ENCODE peak calls at places on chromosomes 7 and 10, in seven cellular contexts. I, N, C, T, D, U and W are unnamed samples.

GRCh38 chr10:22690614-22691431 is 23.6 kb downstream of the PIP4K2A start:
- DNase-seq in I (peak), N (no peak), C (no peak), T (no peak), D (no peak), U (no peak), W (no peak)

GRCh38 chr7:115363916-115364315 is 442.0 kb downstream of the MDFIC start:
- DNase-seq in I (peak), N (no peak), C (no peak), T (no peak), D (no peak), U (no peak), W (no peak)

GRCh38 chr10:102555781-102556328 is 52.1 kb downstream of the SUFU start:
- DNase-seq in I (peak), N (no peak), C (no peak), T (peak), D (no peak), U (peak), W (no peak)

GRCh38 chr10:9149134-9149533 is 1094.6 kb downstream of the GATA3 start:
- DNase-seq in I (no peak), N (no peak), C (no peak), T (no peak), D (no peak), U (no peak), W (no peak)

GRCh38 chr10:27607591-27607990 is 103.5 kb downstream of the RAB18 start:
- DNase-seq in I (no peak), N (no peak), C (no peak), T (no peak), D (no peak), U (no peak), W (no peak)

GRCh38 chr7:65509368-65510186 is 135.9 kb downstream of the ZNF92 start:
- DNase-seq in I (no peak), N (peak), C (no peak), T (peak), D (no peak), U (no peak), W (no peak)

GRCh38 chr10:132035476-132035875 is 30.3 kb upstream of the JAKMIP3 start:
- DNase-seq in I (no peak), N (no peak), C (no peak), T (no peak), D (no peak), U (no peak), W (no peak)

GRCh38 chr10:47123889-47124288 is 176.1 kb upstream of the GDF10 start:
- DNase-seq in I (no peak), N (no peak), C (no peak), T (no peak), D (peak), U (no peak), W (no peak)

GRCh38 chr7:109950821-109951601 is 1139.9 kb upstream of the LRRN3 start:
- DNase-seq in I (no peak), N (no peak), C (no peak), T (no peak), D (no peak), U (no peak), W (no peak)

GRCh38 chr7:32881074-32881982 is 10.2 kb downstream of the KBTBD2 start:
- DNase-seq in I (peak), N (no peak), C (no peak), T (no peak), D (no peak), U (no peak), W (no peak)

GRCh38 chr10:52314007-52314821 is at the start of gene DKK1:
- DNase-seq in I (peak), N (peak), C (peak), T (peak), D (no peak), U (no peak), W (no peak)

GRCh38 chr10:46539596-46540411 is 16.7 kb downstream of the GPRIN2 start:
- DNase-seq in I (peak), N (peak), C (peak), T (no peak), D (no peak), U (peak), W (no peak)

GRCh38 chr7:34075976-34076375 is 170.6 kb downstream of the BMPER start:
- DNase-seq in I (no peak), N (no peak), C (no peak), T (no peak), D (no peak), U (no peak), W (no peak)

GRCh38 chr10:124044143-124044862 is 49.1 kb downstream of the CHST15 start:
- DNase-seq in I (no peak), N (no peak), C (peak), T (no peak), D (no peak), U (no peak), W (no peak)

GRCh38 chr7:11833431-11833830 is 1.4 kb upstream of the THSD7A start:
- DNase-seq in I (no peak), N (no peak), C (no peak), T (no peak), D (no peak), U (no peak), W (no peak)

GRCh38 chr10:83917519-83918506 is 221.5 kb upstream of the GHITM start:
- DNase-seq in I (no peak), N (no peak), C (peak), T (peak), D (peak), U (no peak), W (no peak)

GRCh38 chr7:24378871-24379608 is 95.0 kb downstream of the NPY start:
- DNase-seq in I (peak), N (no peak), C (no peak), T (no peak), D (peak), U (no peak), W (no peak)

GRCh38 chr7:50492770-50493519 is 42.8 kb upstream of the FIGNL1 start:
- DNase-seq in I (no peak), N (no peak), C (no peak), T (no peak), D (peak), U (no peak), W (no peak)

GRCh38 chr10:28300027-28300426 is 2.8 kb downstream of the MPP7 start:
- DNase-seq in I (no peak), N (no peak), C (no peak), T (no peak), D (no peak), U (no peak), W (no peak)

GRCh38 chr10:63605568-63605967 is 84.4 kb downstream of the REEP3 start:
- DNase-seq in I (peak), N (no peak), C (no peak), T (no peak), D (no peak), U (no peak), W (no peak)

GRCh38 chr10:7788640-7789335 is 811 bp downstream of the ATP5F1C start:
- DNase-seq in I (peak), N (no peak), C (no peak), T (no peak), D (no peak), U (no peak), W (no peak)

GRCh38 chr7:55405856-55406541 is 40.9 kb downstream of the LANCL2 start:
- DNase-seq in I (no peak), N (no peak), C (peak), T (no peak), D (no peak), U (no peak), W (no peak)
- H3K27ac ChIP-seq in I (no peak), N (peak), C (no peak), T (no peak), D (no peak), U (no peak), W (no peak)

DNA sequence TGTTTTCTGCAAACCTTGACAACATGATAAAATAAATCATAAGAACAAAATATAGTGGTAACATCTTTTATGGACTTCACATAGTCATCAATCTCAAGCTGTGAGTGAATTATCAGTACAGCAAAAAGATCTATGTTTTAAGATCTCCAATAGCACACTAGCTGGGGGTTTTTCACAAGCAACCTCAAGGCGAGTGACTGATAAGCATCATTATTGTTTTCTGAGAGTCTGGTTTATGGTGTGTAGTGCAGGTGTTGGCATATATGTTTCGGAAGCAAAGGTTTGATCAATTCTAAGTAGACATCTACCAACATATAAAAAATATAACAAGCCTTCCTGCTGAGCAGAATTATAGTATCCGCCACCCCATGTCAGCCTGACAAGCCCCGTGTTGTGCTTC is 403.8 kb upstream of the MGMT start:
- DNase-seq in I (no peak), N (no peak), C (no peak), T (no peak), D (peak), U (no peak), W (no peak)
- TF ChIP-seq POLR2A in I (no peak), N (no peak), C (no peak), T (no peak), D (no peak), U (no peak), W (no peak)

DNA sequence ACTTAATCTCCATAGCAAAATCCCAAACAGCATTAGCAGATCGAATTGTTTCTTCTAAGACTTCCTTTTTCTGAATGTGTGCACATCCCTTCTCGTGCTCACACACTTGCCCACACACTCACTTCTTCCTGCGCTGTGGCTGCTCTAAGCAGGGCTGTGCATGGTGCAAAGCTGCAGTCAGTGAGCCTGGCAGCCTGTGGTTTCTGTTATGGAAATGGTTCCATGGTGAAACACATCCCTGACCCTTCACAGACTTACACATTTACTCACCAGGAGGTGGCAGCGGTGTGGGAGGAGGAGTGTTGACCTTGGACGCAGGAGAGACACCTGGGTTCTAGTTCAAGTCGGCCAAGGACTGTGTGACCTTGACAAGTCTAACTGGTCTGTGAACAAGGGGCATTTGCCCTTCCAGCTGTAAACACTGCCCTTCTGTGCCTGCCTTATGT is 24.9 kb downstream of the MTURN start:
- DNase-seq in I (peak), N (no peak), C (peak), T (no peak), D (no peak), U (no peak), W (no peak)
- TF ChIP-seq CTCF in I (peak), N (peak), C (no peak), T (no peak), D (no peak), U (no peak), W (no peak)

DNA sequence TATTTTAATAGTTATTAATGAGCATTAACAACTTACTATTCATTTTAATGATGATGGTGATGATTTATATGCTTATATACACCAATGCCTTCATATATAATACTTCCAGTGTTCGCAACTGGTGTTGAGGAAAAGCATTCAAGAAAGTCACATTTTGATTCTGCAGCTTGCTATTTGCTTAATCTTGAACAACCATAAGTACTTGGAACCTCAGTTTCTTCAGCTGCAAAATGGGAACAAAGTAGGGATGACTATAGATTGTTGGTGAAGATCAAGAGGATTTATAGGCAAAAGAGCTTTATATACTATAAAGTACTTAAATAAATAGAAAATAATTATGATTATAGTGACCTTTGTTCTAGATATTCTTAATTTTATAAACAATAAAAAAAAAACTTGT is 4.3 kb downstream of the ARID5B start:
- DNase-seq in I (no peak), N (no peak), C (no peak), T (no peak), D (no peak), U (no peak), W (no peak)
- H3K27ac ChIP-seq in I (no peak), N (peak), C (peak), T (peak), D (no peak), U (peak), W (peak)

GRCh38 chr7:99340659-99341058 is 15.0 kb downstream of the ARPC1A start:
- DNase-seq in I (peak), N (no peak), C (no peak), T (no peak), D (no peak), U (no peak), W (no peak)

GRCh38 chr7:99339595-99339994 is 13.9 kb downstream of the ARPC1A start:
- DNase-seq in I (no peak), N (no peak), C (no peak), T (no peak), D (no peak), U (no peak), W (no peak)

GRCh38 chr7:99344061-99344647 is 18.5 kb downstream of the ARPC1A start:
- DNase-seq in I (no peak), N (no peak), C (no peak), T (no peak), D (no peak), U (no peak), W (no peak)
- TF ChIP-seq POLR2A in I (no peak), N (no peak), C (no peak), T (no peak), D (no peak), U (no peak), W (no peak)

GRCh38 chr10:33783557-33783956 is 449.1 kb upstream of the NRP1 start:
- DNase-seq in I (no peak), N (no peak), C (no peak), T (no peak), D (no peak), U (no peak), W (no peak)

GRCh38 chr10:33783078-33783477 is 448.6 kb upstream of the NRP1 start:
- DNase-seq in I (no peak), N (no peak), C (no peak), T (no peak), D (no peak), U (no peak), W (no peak)

GRCh38 chr10:33777223-33777622 is 442.8 kb upstream of the NRP1 start:
- DNase-seq in I (no peak), N (no peak), C (no peak), T (no peak), D (no peak), U (no peak), W (no peak)

GRCh38 chr10:33776419-33776818 is 442.0 kb upstream of the NRP1 start:
- DNase-seq in I (no peak), N (no peak), C (no peak), T (no peak), D (no peak), U (no peak), W (no peak)

DNA sequence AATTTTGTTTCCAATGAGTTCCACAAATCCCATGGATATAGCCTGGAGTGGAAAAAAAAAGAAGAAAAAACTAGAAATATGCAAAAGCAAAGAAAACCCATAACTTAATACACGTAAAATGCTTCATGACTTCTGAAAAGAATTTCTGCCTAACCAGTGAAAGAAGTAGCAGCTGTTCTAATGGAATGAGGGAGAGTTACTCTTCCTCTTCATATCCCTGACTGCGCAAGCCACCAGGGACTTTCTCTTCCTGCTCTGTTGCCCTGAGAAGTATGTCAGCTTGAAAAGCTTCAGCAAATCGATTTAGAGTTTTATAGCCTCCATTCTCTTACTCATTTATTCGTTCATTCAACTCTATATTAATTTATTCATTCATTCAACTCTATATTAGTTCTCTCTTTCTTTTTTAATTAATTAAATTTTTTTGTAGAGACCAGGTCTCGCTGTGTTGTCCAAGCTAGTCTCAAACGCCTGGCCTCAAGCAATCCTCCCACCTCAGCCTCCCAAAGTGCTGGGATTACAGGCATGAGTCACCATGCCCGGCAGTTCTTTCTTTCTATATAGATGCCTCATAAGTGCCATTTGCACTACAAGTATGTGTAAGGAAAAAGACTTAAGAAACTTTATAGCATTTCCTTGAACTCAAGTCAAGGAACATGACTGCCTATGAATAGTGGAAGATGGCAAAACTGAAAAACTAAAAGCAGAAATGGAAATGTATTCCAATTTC is 447.4 kb upstream of the NRP1 start:
- DNase-seq in I (no peak), N (no peak), C (no peak), T (no peak), D (no peak), U (no peak), W (no peak)
- TF ChIP-seq CTCF in I (no peak), N (no peak), C (no peak), T (no peak), D (no peak), U (no peak), W (no peak)

GRCh38 chr10:74875966-74876365 is 49.6 kb downstream of the KAT6B start:
- DNase-seq in I (peak), N (no peak), C (no peak), T (no peak), D (no peak), U (no peak), W (no peak)
- H3K27ac ChIP-seq in I (no peak), N (no peak), C (no peak), T (no peak), D (no peak), U (no peak), W (no peak)

DNA sequence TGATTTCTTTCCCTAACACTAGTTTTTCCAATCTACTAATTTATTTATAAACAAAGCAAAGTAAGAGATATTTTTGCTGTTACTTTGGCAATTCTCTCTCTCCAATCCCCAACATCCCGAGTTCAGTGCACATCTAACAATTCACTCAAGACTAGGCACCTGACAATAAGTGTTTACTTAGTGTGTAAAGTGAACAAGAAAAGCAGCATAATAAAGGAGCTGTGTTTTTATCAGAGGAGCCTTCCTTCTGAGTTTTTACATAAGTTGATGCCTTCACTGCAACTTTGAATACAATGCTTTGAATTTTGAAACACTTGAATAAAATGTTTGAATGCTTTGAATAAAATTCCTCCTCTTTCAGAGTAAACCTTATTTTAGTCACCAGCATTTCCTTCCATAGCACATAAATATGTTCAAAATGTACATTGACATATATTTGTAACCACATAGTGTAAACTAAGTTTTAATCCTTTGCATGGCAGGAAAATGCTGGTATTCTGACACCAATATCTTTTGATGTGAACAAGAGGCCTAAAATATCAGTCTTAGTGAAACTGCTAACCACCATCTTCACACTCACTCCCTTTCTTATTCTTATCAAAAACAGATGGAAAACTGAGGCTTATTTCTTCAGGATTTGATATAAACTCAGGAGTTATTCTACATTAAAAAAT is 11.4 kb downstream of the PDK4 start:
- DNase-seq in I (no peak), N (no peak), C (no peak), T (no peak), D (no peak), U (no peak), W (no peak)
- TF ChIP-seq POLR2A in I (no peak), N (no peak), C (no peak), T (no peak), D (no peak), U (no peak), W (no peak)

DNA sequence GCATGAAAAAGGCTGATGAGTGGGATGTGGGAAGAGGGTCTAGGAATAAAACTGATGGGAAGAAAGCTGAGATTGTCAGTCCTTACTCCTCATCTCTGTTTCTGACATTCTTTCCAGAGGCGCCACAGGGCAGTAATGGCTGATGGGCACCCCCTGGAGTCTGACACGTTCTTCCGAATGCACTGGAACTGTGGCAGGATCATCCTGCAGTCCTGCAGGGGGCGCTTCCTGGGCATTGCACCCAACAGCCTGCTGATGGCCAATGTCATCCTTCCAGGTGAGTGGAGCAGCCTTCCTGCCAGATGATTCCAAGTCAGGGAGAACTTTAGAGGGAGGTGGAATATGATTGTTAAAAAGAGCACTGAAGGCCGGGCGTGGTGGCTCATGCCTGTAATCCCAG is 4.8 kb downstream of the FSCN3 start:
- DNase-seq in I (no peak), N (no peak), C (no peak), T (no peak), D (no peak), U (no peak), W (no peak)
- TF ChIP-seq CTCF in I (peak), N (no peak), C (no peak), T (no peak), D (no peak), U (no peak), W (no peak)

DNA sequence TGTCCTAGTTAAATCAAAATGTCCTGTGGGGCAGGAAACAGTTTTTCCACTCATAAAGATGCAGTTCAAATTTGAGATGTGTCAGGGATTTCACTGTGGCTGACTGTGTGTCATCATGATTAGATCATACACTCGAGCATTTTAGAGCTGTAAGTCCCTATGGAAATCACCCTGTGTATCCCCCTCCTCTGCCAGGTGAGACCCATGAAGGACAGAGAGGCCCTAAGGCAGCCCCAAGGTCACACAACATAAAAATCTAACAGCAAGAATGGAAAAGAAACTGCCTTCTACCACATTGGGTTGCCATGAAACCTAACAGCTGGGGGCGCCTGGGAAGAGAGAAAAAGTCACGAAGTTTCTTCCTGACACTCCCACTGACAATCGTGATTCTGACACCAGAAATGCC is 135.8 kb downstream of the KCNMA1 start:
- DNase-seq in I (peak), N (no peak), C (no peak), T (no peak), D (no peak), U (no peak), W (no peak)
- H3K27ac ChIP-seq in I (peak), N (no peak), C (peak), T (peak), D (peak), U (peak), W (no peak)